ENCODE peak calls at places on chromosomes 11 and 22, in six cellular contexts. One of them, this sample, is unnamed.

GRCh38 chr11:119056397-119056999 is 507 bp downstream of the HYOU1 start:
- DNase-seq in brain microvascular endothelial cell: no peak
- DNase-seq in fibroblast of lung: no peak
- DNase-seq in neural progenitor cell: peak; percentile 61
- DNase-seq in lower leg skin: peak; percentile 24
- DNase-seq in sigmoid colon: peak; percentile 77
- DNase-seq in this sample: no peak

GRCh38 chr11:114586797-114587196 is 8.8 kb downstream of the NXPE4 start:
- DNase-seq in brain microvascular endothelial cell: no peak
- DNase-seq in fibroblast of lung: no peak
- DNase-seq in neural progenitor cell: no peak
- DNase-seq in lower leg skin: no peak
- DNase-seq in sigmoid colon: no peak
- DNase-seq in this sample: no peak

GRCh38 chr22:32848226-32848625 is 46.7 kb downstream of the TIMP3 start:
- DNase-seq in brain microvascular endothelial cell: no peak
- DNase-seq in fibroblast of lung: no peak
- DNase-seq in neural progenitor cell: no peak
- DNase-seq in lower leg skin: no peak
- DNase-seq in sigmoid colon: no peak
- DNase-seq in this sample: no peak

GRCh38 chr22:37383342-37383741 is 43.9 kb downstream of the ELFN2 start:
- DNase-seq in brain microvascular endothelial cell: no peak
- DNase-seq in fibroblast of lung: no peak
- DNase-seq in neural progenitor cell: no peak
- DNase-seq in lower leg skin: no peak
- DNase-seq in sigmoid colon: no peak
- DNase-seq in this sample: no peak

GRCh38 chr11:116384876-116385275 is 387.9 kb downstream of the BUD13 start:
- DNase-seq in brain microvascular endothelial cell: no peak
- DNase-seq in fibroblast of lung: no peak
- DNase-seq in neural progenitor cell: no peak
- DNase-seq in lower leg skin: no peak
- DNase-seq in sigmoid colon: no peak
- DNase-seq in this sample: no peak

GRCh38 chr11:196786-197731 is 4.2 kb downstream of the SCGB1C1 start:
- DNase-seq in brain microvascular endothelial cell: no peak
- DNase-seq in fibroblast of lung: no peak
- DNase-seq in neural progenitor cell: no peak
- DNase-seq in lower leg skin: no peak
- DNase-seq in sigmoid colon: peak; percentile 57
- DNase-seq in this sample: no peak

GRCh38 chr11:44619931-44620725 is 54.7 kb downstream of the CD82 start:
- DNase-seq in brain microvascular endothelial cell: no peak
- DNase-seq in fibroblast of lung: no peak
- DNase-seq in neural progenitor cell: no peak
- DNase-seq in lower leg skin: peak; percentile 9
- DNase-seq in sigmoid colon: peak; percentile 56
- DNase-seq in this sample: no peak

GRCh38 chr11:253160-253885 is 16.5 kb downstream of the PSMD13 start:
- DNase-seq in brain microvascular endothelial cell: no peak
- DNase-seq in fibroblast of lung: no peak
- DNase-seq in neural progenitor cell: no peak
- DNase-seq in lower leg skin: no peak
- DNase-seq in sigmoid colon: no peak
- DNase-seq in this sample: no peak

GRCh38 chr11:31240340-31240904 is 129.1 kb downstream of the DCDC1 start:
- DNase-seq in brain microvascular endothelial cell: peak; percentile 34
- DNase-seq in fibroblast of lung: peak; percentile 70
- DNase-seq in neural progenitor cell: peak; percentile 80
- DNase-seq in lower leg skin: no peak
- DNase-seq in sigmoid colon: no peak
- DNase-seq in this sample: peak; percentile 40

GRCh38 chr11:9943346-9944110 is 279.7 kb downstream of the SWAP70 start:
- DNase-seq in brain microvascular endothelial cell: peak; percentile 59
- DNase-seq in fibroblast of lung: peak; percentile 98
- DNase-seq in neural progenitor cell: no peak
- DNase-seq in lower leg skin: peak; percentile 51
- DNase-seq in sigmoid colon: no peak
- DNase-seq in this sample: no peak

GRCh38 chr11:57527056-57527631 is 3.4 kb downstream of the TIMM10 start:
- DNase-seq in brain microvascular endothelial cell: peak; percentile 63
- DNase-seq in fibroblast of lung: peak; percentile 71
- DNase-seq in neural progenitor cell: peak; percentile 79
- DNase-seq in lower leg skin: peak; percentile 71
- DNase-seq in sigmoid colon: peak; percentile 81
- DNase-seq in this sample: peak; percentile 89

GRCh38 chr11:74465291-74465708 is 2.0 kb downstream of the KCNE3 start:
- DNase-seq in brain microvascular endothelial cell: no peak
- DNase-seq in fibroblast of lung: no peak
- DNase-seq in neural progenitor cell: no peak
- DNase-seq in lower leg skin: no peak
- DNase-seq in sigmoid colon: no peak
- DNase-seq in this sample: no peak

GRCh38 chr11:4921796-4922195 is 2.3 kb downstream of the OR51G1 start:
- DNase-seq in brain microvascular endothelial cell: no peak
- DNase-seq in fibroblast of lung: no peak
- DNase-seq in neural progenitor cell: no peak
- DNase-seq in lower leg skin: no peak
- DNase-seq in sigmoid colon: no peak
- DNase-seq in this sample: no peak

GRCh38 chr22:27337676-27338075 is 463.9 kb downstream of the MN1 start:
- DNase-seq in brain microvascular endothelial cell: no peak
- DNase-seq in fibroblast of lung: no peak
- DNase-seq in neural progenitor cell: no peak
- DNase-seq in lower leg skin: no peak
- DNase-seq in sigmoid colon: no peak
- DNase-seq in this sample: no peak

GRCh38 chr22:43171019-43171491 is 15.9 kb downstream of the TTLL12 start:
- DNase-seq in brain microvascular endothelial cell: no peak
- DNase-seq in fibroblast of lung: no peak
- DNase-seq in neural progenitor cell: no peak
- DNase-seq in lower leg skin: no peak
- DNase-seq in sigmoid colon: no peak
- DNase-seq in this sample: no peak

GRCh38 chr11:66363187-66363601 is 8.4 kb downstream of the SLC29A2 start:
- DNase-seq in brain microvascular endothelial cell: no peak
- DNase-seq in fibroblast of lung: no peak
- DNase-seq in neural progenitor cell: no peak
- DNase-seq in lower leg skin: no peak
- DNase-seq in sigmoid colon: no peak
- DNase-seq in this sample: no peak

GRCh38 chr11:64017950-64018224 is 17.8 kb upstream of the FLRT1 start:
- DNase-seq in brain microvascular endothelial cell: no peak
- DNase-seq in fibroblast of lung: no peak
- DNase-seq in neural progenitor cell: no peak
- DNase-seq in lower leg skin: no peak
- DNase-seq in sigmoid colon: no peak
- DNase-seq in this sample: no peak

GRCh38 chr11:112279901-112280267 is 19.2 kb upstream of the PLET1 start:
- DNase-seq in brain microvascular endothelial cell: peak; percentile 26
- DNase-seq in fibroblast of lung: peak; percentile 59
- DNase-seq in neural progenitor cell: peak; percentile 83
- DNase-seq in lower leg skin: peak; percentile 48
- DNase-seq in sigmoid colon: peak; percentile 77
- DNase-seq in this sample: peak; percentile 85

GRCh38 chr11:26247340-26247739 is 84.6 kb upstream of the ANO3 start:
- DNase-seq in brain microvascular endothelial cell: no peak
- DNase-seq in fibroblast of lung: peak; percentile 85
- DNase-seq in neural progenitor cell: no peak
- DNase-seq in lower leg skin: no peak
- DNase-seq in sigmoid colon: no peak
- DNase-seq in this sample: no peak

GRCh38 chr11:128308793-128309192 is 278.6 kb downstream of the ETS1 start:
- DNase-seq in brain microvascular endothelial cell: no peak
- DNase-seq in fibroblast of lung: no peak
- DNase-seq in neural progenitor cell: no peak
- DNase-seq in lower leg skin: no peak
- DNase-seq in sigmoid colon: no peak
- DNase-seq in this sample: no peak

GRCh38 chr22:32752326-32752725 is 49.2 kb upstream of the TIMP3 start:
- DNase-seq in brain microvascular endothelial cell: no peak
- DNase-seq in fibroblast of lung: no peak
- DNase-seq in neural progenitor cell: no peak
- DNase-seq in lower leg skin: no peak
- DNase-seq in sigmoid colon: no peak
- DNase-seq in this sample: no peak

GRCh38 chr11:9982127-9982795 is 311.8 kb downstream of the SBF2 start:
- DNase-seq in brain microvascular endothelial cell: peak; percentile 42
- DNase-seq in fibroblast of lung: no peak
- DNase-seq in neural progenitor cell: no peak
- DNase-seq in lower leg skin: no peak
- DNase-seq in sigmoid colon: no peak
- DNase-seq in this sample: no peak

GRCh38 chr11:120067361-120068113 is 70.4 kb downstream of the TRIM29 start:
- DNase-seq in brain microvascular endothelial cell: no peak
- DNase-seq in fibroblast of lung: no peak
- DNase-seq in neural progenitor cell: no peak
- DNase-seq in lower leg skin: no peak
- DNase-seq in sigmoid colon: no peak
- DNase-seq in this sample: no peak

GRCh38 chr22:24068717-24069116 is 57.6 kb downstream of the CABIN1 start:
- DNase-seq in brain microvascular endothelial cell: no peak
- DNase-seq in fibroblast of lung: no peak
- DNase-seq in neural progenitor cell: no peak
- DNase-seq in lower leg skin: no peak
- DNase-seq in sigmoid colon: peak; percentile 66
- DNase-seq in this sample: no peak

GRCh38 chr11:88552377-88553029 is 215.0 kb upstream of the CTSC start:
- DNase-seq in brain microvascular endothelial cell: peak; percentile 43
- DNase-seq in fibroblast of lung: peak; percentile 43
- DNase-seq in neural progenitor cell: peak; percentile 73
- DNase-seq in lower leg skin: no peak
- DNase-seq in sigmoid colon: no peak
- DNase-seq in this sample: peak; percentile 50

GRCh38 chr11:130636672-130637463 is 188.4 kb downstream of the ADAMTS15 start:
- DNase-seq in brain microvascular endothelial cell: peak; percentile 88
- DNase-seq in fibroblast of lung: peak; percentile 69
- DNase-seq in neural progenitor cell: no peak
- DNase-seq in lower leg skin: no peak
- DNase-seq in sigmoid colon: no peak
- DNase-seq in this sample: no peak

GRCh38 chr22:30305906-30306628 is 16.8 kb upstream of the CASTOR1 start:
- DNase-seq in brain microvascular endothelial cell: no peak
- DNase-seq in fibroblast of lung: no peak
- DNase-seq in neural progenitor cell: no peak
- DNase-seq in lower leg skin: no peak
- DNase-seq in sigmoid colon: no peak
- DNase-seq in this sample: no peak

GRCh38 chr11:118838905-118839553 is 44.7 kb upstream of the CXCR5 start:
- DNase-seq in brain microvascular endothelial cell: no peak
- DNase-seq in fibroblast of lung: no peak
- DNase-seq in neural progenitor cell: no peak
- DNase-seq in lower leg skin: no peak
- DNase-seq in sigmoid colon: no peak
- DNase-seq in this sample: no peak

GRCh38 chr11:43021466-43021865 is 290.3 kb upstream of the API5 start:
- DNase-seq in brain microvascular endothelial cell: no peak
- DNase-seq in fibroblast of lung: no peak
- DNase-seq in neural progenitor cell: peak; percentile 51
- DNase-seq in lower leg skin: no peak
- DNase-seq in sigmoid colon: no peak
- DNase-seq in this sample: peak; percentile 36
- TF ChIP-seq CTCF in brain microvascular endothelial cell: no peak
- TF ChIP-seq CTCF in fibroblast of lung: no peak
- TF ChIP-seq CTCF in neural progenitor cell: peak; percentile 55
- TF ChIP-seq CTCF in lower leg skin: no peak
- TF ChIP-seq CTCF in sigmoid colon: no peak
- TF ChIP-seq CTCF in this sample: peak; percentile 42

DNA sequence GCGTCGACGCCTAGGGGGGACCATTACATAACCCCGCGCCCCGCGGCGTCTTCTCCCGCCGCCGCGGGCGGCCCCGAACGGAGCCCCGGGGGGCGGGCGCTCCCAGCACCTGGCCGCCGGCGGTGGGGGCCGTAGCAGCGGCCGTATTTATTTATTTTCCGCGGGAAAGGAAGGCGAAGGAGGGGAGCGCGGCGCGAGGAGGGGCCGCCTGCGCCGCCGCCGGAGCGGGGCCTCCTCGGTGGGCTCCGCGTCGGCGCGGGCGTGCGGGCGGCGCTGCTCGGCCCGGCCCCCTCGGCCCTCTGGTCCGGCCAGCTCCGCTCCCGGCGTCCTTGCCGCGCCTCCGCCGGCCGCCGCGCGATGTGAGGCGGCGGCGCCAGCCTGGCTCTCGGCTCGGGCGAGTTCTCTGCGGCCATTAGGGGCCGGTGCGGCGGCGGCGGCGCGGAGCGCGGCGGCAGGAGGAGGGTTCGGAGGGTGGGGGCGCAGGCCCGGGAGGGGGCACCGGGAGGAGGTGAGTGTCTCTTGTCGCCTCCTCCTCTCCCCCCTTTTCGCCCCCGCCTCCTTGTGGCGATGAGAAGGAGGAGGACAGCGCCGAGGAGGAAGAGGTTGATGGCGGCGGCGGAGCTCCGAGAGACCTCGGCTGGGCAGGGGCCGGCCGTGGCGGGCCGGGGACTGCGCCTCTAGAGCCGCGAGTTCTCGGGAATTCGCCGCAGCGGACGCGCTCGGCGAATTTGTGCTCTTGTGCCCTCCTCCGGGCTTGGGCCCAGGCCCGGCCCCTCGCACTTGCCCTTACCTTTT is at the start of gene EP300:
- DNase-seq in brain microvascular endothelial cell: peak; percentile 45
- DNase-seq in fibroblast of lung: peak; percentile 74
- DNase-seq in neural progenitor cell: peak; percentile 85
- DNase-seq in lower leg skin: peak; percentile 88
- DNase-seq in sigmoid colon: peak; percentile 95
- DNase-seq in this sample: peak; percentile 72
- TF ChIP-seq CTCF in brain microvascular endothelial cell: peak; percentile 38
- TF ChIP-seq CTCF in fibroblast of lung: peak; percentile 8
- TF ChIP-seq CTCF in neural progenitor cell: peak; percentile 27
- TF ChIP-seq CTCF in lower leg skin: no peak
- TF ChIP-seq CTCF in sigmoid colon: no peak
- TF ChIP-seq CTCF in this sample: no peak

GRCh38 chr11:62340269-62340901 is 3.1 kb downstream of the ASRGL1 start:
- DNase-seq in brain microvascular endothelial cell: peak; percentile 52
- DNase-seq in fibroblast of lung: peak; percentile 57
- DNase-seq in neural progenitor cell: peak; percentile 63
- DNase-seq in lower leg skin: peak; percentile 58
- DNase-seq in sigmoid colon: peak; percentile 69
- DNase-seq in this sample: peak; percentile 38
- TF ChIP-seq CTCF in brain microvascular endothelial cell: peak; percentile 87
- TF ChIP-seq CTCF in fibroblast of lung: peak; percentile 73
- TF ChIP-seq CTCF in neural progenitor cell: peak; percentile 72
- TF ChIP-seq CTCF in lower leg skin: no peak
- TF ChIP-seq CTCF in sigmoid colon: peak; percentile 24
- TF ChIP-seq CTCF in this sample: peak; percentile 51

GRCh38 chr22:17692841-17693240 is 54.3 kb downstream of the BCL2L13 start:
- DNase-seq in brain microvascular endothelial cell: no peak
- DNase-seq in fibroblast of lung: no peak
- DNase-seq in neural progenitor cell: no peak
- DNase-seq in lower leg skin: no peak
- DNase-seq in sigmoid colon: no peak
- DNase-seq in this sample: no peak
- TF ChIP-seq CTCF in brain microvascular endothelial cell: no peak
- TF ChIP-seq CTCF in fibroblast of lung: no peak
- TF ChIP-seq CTCF in neural progenitor cell: no peak
- TF ChIP-seq CTCF in lower leg skin: no peak
- TF ChIP-seq CTCF in sigmoid colon: no peak
- TF ChIP-seq CTCF in this sample: no peak